ENCODE peak calls at places on chromosomes 11 and 22, in six cellular contexts. U is K562, H is spleen, N is suprapubic skin, E is transverse colon, R is HCT116. V is an unnamed sample.

GRCh38 chr11:19398772-19399542 is 158.2 kb upstream of the E2F8 start:
- DNase-seq in U (no peak), H (no peak), N (no peak), E (peak; percentile 30), R (no peak), V (no peak)

GRCh38 chr11:65849771-65850216 is 8.2 kb downstream of the CFL1 start:
- DNase-seq in U (no peak), H (no peak), N (no peak), E (no peak), R (no peak), V (no peak)

GRCh38 chr11:1160231-1161101 is 2.7 kb downstream of the MUC5AC start:
- DNase-seq in U (no peak), H (peak; percentile 68), N (peak; percentile 78), E (peak; percentile 5), R (no peak), V (peak; percentile 15)

GRCh38 chr22:46590334-46590733 is 29.9 kb upstream of the GRAMD4 start:
- DNase-seq in U (no peak), H (peak; percentile 76), N (no peak), E (no peak), R (no peak), V (peak; percentile 61)

GRCh38 chr11:66891849-66892660 is 35.2 kb downstream of the LRFN4 start:
- DNase-seq in U (peak; percentile 86), H (no peak), N (no peak), E (peak; percentile 59), R (peak; percentile 96), V (peak; percentile 32)

GRCh38 chr11:102007567-102008437 is 39.4 kb upstream of the CFAP300 start:
- DNase-seq in U (peak; percentile 31), H (no peak), N (no peak), E (peak; percentile 60), R (peak; percentile 57), V (peak; percentile 67)

GRCh38 chr11:77193915-77194830 is 66.1 kb downstream of the MYO7A start:
- DNase-seq in U (no peak), H (peak; percentile 64), N (no peak), E (no peak), R (no peak), V (no peak)

GRCh38 chr11:19905280-19905853 is 192.7 kb downstream of the NAV2 start:
- DNase-seq in U (peak; percentile 34), H (no peak), N (no peak), E (no peak), R (peak; percentile 23), V (no peak)

GRCh38 chr11:75145972-75146519 is 4.9 kb upstream of the SLCO2B1 start:
- DNase-seq in U (no peak), H (no peak), N (peak; percentile 29), E (no peak), R (no peak), V (no peak)

GRCh38 chr11:76787911-76788596 is 4.9 kb downstream of the TSKU start:
- DNase-seq in U (peak; percentile 80), H (peak; percentile 56), N (no peak), E (peak; percentile 26), R (peak; percentile 61), V (no peak)

GRCh38 chr11:134170909-134171281 is 52.9 kb downstream of the NCAPD3 start:
- DNase-seq in U (no peak), H (no peak), N (no peak), E (no peak), R (no peak), V (no peak)

GRCh38 chr11:798093-798713 is at the start of gene SLC25A22:
- DNase-seq in U (peak; percentile 84), H (peak; percentile 97), N (no peak), E (peak; percentile 83), R (no peak), V (peak; percentile 98)

GRCh38 chr11:3849297-3849874 is 6.1 kb upstream of the STIM1 start:
- DNase-seq in U (no peak), H (no peak), N (no peak), E (no peak), R (no peak), V (no peak)

GRCh38 chr11:109304159-109304558 is 117.8 kb upstream of the C11orf87 start:
- DNase-seq in U (no peak), H (no peak), N (no peak), E (no peak), R (no peak), V (no peak)

GRCh38 chr11:122779047-122779629 is 59.2 kb upstream of the CRTAM start:
- DNase-seq in U (no peak), H (no peak), N (no peak), E (no peak), R (no peak), V (no peak)

GRCh38 chr11:10931761-10932700 is 74.2 kb upstream of the ZBED5 start:
- DNase-seq in U (no peak), H (no peak), N (no peak), E (peak; percentile 36), R (no peak), V (peak; percentile 48)

GRCh38 chr22:47567126-47567730 is 804.8 kb downstream of the TBC1D22A start:
- DNase-seq in U (no peak), H (no peak), N (peak; percentile 70), E (no peak), R (no peak), V (no peak)

GRCh38 chr11:120273432-120273831 is 33.5 kb downstream of the POU2F3 start:
- DNase-seq in U (no peak), H (no peak), N (no peak), E (no peak), R (no peak), V (no peak)

GRCh38 chr22:25777870-25778269 is 35.9 kb downstream of the MYO18B start:
- DNase-seq in U (no peak), H (no peak), N (no peak), E (no peak), R (peak; percentile 44), V (no peak)

GRCh38 chr11:45649544-45650165 is 15.8 kb downstream of the CHST1 start:
- DNase-seq in U (no peak), H (peak; percentile 51), N (peak; percentile 78), E (no peak), R (no peak), V (peak; percentile 80)

GRCh38 chr11:75239551-75240290 is 853 bp upstream of the TPBGL start:
- DNase-seq in U (no peak), H (no peak), N (peak; percentile 56), E (no peak), R (no peak), V (no peak)

GRCh38 chr22:47783433-47784366 is 1021.2 kb downstream of the TBC1D22A start:
- DNase-seq in U (no peak), H (peak; percentile 44), N (no peak), E (no peak), R (no peak), V (no peak)

GRCh38 chr11:72970557-72971118 is 156.4 kb downstream of the ATG16L2 start:
- DNase-seq in U (no peak), H (no peak), N (no peak), E (no peak), R (no peak), V (no peak)

GRCh38 chr11:66856496-66857233 is at the start of gene LRFN4:
- DNase-seq in U (peak; percentile 71), H (peak; percentile 90), N (no peak), E (peak; percentile 59), R (no peak), V (no peak)

GRCh38 chr22:29477919-29478318 is 2.1 kb upstream of the NEFH start:
- DNase-seq in U (peak; percentile 12), H (no peak), N (no peak), E (no peak), R (no peak), V (no peak)

GRCh38 chr11:57426754-57427691 is at the start of gene SLC43A3:
- DNase-seq in U (peak; percentile 93), H (peak; percentile 93), N (peak; percentile 85), E (peak; percentile 66), R (no peak), V (peak; percentile 93)

GRCh38 chr22:24516301-24516737 is 21.2 kb downstream of the UPB1 start:
- DNase-seq in U (no peak), H (no peak), N (no peak), E (no peak), R (no peak), V (peak; percentile 40)

GRCh38 chr22:50270302-50271010 is at the start of gene MAPK11:
- DNase-seq in U (peak; percentile 57), H (peak; percentile 91), N (peak; percentile 89), E (peak; percentile 74), R (no peak), V (peak; percentile 76)
- TF ChIP-seq POLR2AphosphoS5 in U (no peak), H (peak; percentile 68), N (no peak), E (no peak), R (no peak), V (no peak)

GRCh38 chr11:116984589-116984988 is 113.6 kb downstream of the SIK3 start:
- DNase-seq in U (no peak), H (no peak), N (no peak), E (no peak), R (no peak), V (no peak)

GRCh38 chr11:116980136-116980793 is 118.0 kb downstream of the SIK3 start:
- DNase-seq in U (no peak), H (no peak), N (no peak), E (no peak), R (no peak), V (no peak)

GRCh38 chr11:116981216-116981887 is 116.9 kb downstream of the SIK3 start:
- DNase-seq in U (no peak), H (peak; percentile 33), N (no peak), E (no peak), R (no peak), V (peak; percentile 26)

GRCh38 chr11:116986521-116987105 is 111.6 kb downstream of the SIK3 start:
- DNase-seq in U (no peak), H (no peak), N (no peak), E (no peak), R (no peak), V (no peak)

GRCh38 chr11:116984186-116984585 is 114.0 kb downstream of the SIK3 start:
- DNase-seq in U (no peak), H (no peak), N (no peak), E (no peak), R (no peak), V (no peak)
- H3K4me1 ChIP-seq in U (no peaks in the 10 kb centered on the region), H (peaks cover 85% of the 10 kb centered on the region), N (peaks cover 48% of the 10 kb centered on the region), E (peaks cover 20% of the 10 kb centered on the region), R (no peaks in the 10 kb centered on the region), V (peaks cover 31% of the 10 kb centered on the region)

GRCh38 chr11:121329786-121330395 is 37.3 kb downstream of the SC5D start:
- DNase-seq in U (no peak), H (no peak), N (no peak), E (no peak), R (no peak), V (no peak)
- TF ChIP-seq POLR2AphosphoS5 in U (no peak), H (no peak), N (no peak), E (no peak), R (no peak), V (no peak)

DNA sequence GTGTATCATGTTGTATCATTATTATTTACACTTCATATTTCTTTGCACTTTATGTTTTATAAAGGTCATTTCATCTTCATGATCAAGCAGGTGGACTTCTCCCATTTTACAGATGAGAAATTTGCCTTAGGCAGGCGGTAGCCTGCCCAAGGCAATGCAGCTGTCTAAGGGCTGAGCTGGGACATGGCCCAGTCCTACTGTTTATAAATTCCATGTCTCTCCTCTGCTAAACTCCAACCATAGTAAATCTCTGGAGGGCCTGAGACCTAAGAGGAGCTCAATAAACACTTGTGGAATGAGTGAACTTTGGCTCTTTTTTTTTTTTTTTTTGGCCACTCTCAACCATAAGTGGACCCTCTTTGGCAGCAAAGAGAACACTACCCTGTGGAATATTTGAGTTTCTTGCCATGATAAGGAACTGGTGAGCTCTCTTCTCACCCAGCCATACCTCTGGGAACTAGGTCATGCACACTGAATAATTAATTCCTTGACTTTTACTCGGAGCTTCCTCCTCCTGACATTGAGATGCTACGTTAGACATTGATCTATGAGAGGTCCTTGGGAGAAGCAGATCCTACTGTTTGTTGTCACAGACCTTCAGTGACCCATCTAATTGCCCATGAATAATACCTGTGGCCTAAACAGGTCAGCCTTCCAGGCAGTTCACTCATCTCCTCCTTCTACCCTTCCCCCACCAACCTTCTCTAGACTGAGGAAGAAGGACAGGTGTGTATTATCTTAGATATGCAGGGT is 30.0 kb downstream of the MICAL2 start:
- DNase-seq in U (no peak), H (no peak), N (no peak), E (no peak), R (no peak), V (peak; percentile 45)
- H3K4me1 ChIP-seq in U (peaks cover 12% of the 10 kb centered on the region), H (peaks cover 15% of the 10 kb centered on the region), N (peaks cover 61% of the 10 kb centered on the region), E (peaks cover 96% of the 10 kb centered on the region), R (no peaks in the 10 kb centered on the region), V (peaks cover 34% of the 10 kb centered on the region)